ENCODE peak calls at places on chromosomes 4 and X, in five cellular contexts. I is HCT116, E is heart left ventricle, K is breast epithelium, B is endothelial cell of umbilical vein. R is an unnamed sample.

GRCh38 chr4:155271557-155271956 is 63.1 kb downstream of the NPY2R start:
- DNase-seq in I (peak; percentile 18), E (no peak), K (no peak), B (no peak), R (no peak)

GRCh38 chrX:41322821-41323603 is 10.9 kb upstream of the DDX3X start:
- DNase-seq in I (no peak), E (no peak), K (no peak), B (no peak), R (no peak)

GRCh38 chr4:38872620-38873019 is 5.0 kb downstream of the FAM114A1 start:
- DNase-seq in I (no peak), E (no peak), K (no peak), B (no peak), R (no peak)

GRCh38 chr4:52837716-52838558 is 24.2 kb upstream of the RASL11B start:
- DNase-seq in I (no peak), E (peak; percentile 22), K (no peak), B (no peak), R (no peak)

GRCh38 chr4:182143086-182143821 is 99.9 kb upstream of the TENM3 start:
- DNase-seq in I (no peak), E (no peak), K (no peak), B (no peak), R (no peak)

GRCh38 chrX:47637546-47638195 is 7.9 kb upstream of the CFP start:
- DNase-seq in I (no peak), E (peak; percentile 34), K (no peak), B (peak; percentile 86), R (no peak)

GRCh38 chrX:153639177-153640044 is 7.6 kb upstream of the DUSP9 start:
- DNase-seq in I (no peak), E (no peak), K (no peak), B (no peak), R (no peak)

GRCh38 chrX:73683236-73683859 is 120.4 kb downstream of the CHIC1 start:
- DNase-seq in I (no peak), E (no peak), K (no peak), B (no peak), R (no peak)

GRCh38 chrX:680062-680461 is 49.5 kb downstream of the SHOX start:
- DNase-seq in I (no peak), E (no peak), K (no peak), B (no peak), R (no peak)

GRCh38 chr4:51836531-51836930 is 6.4 kb upstream of the DCUN1D4 start:
- DNase-seq in I (no peak), E (no peak), K (no peak), B (no peak), R (no peak)

GRCh38 chrX:115616943-115617563 is 56.1 kb downstream of the PLS3 start:
- DNase-seq in I (peak; percentile 66), E (no peak), K (no peak), B (peak; percentile 49), R (no peak)

GRCh38 chr4:3305610-3306371 is 13.0 kb downstream of the RGS12 start:
- DNase-seq in I (no peak), E (no peak), K (peak; percentile 6), B (peak; percentile 95), R (no peak)

GRCh38 chr4:154822775-154823174 is 41.7 kb downstream of the RBM46 start:
- DNase-seq in I (no peak), E (no peak), K (no peak), B (no peak), R (no peak)

GRCh38 chrX:121858867-121859647 is 811.6 kb downstream of the GLUD2 start:
- DNase-seq in I (no peak), E (no peak), K (no peak), B (no peak), R (no peak)

GRCh38 chr4:89222171-89222570 is 85.4 kb downstream of the GPRIN3 start:
- DNase-seq in I (peak; percentile 7), E (no peak), K (no peak), B (no peak), R (no peak)

GRCh38 chr4:83618991-83619390 is 83.1 kb downstream of the GPAT3 start:
- DNase-seq in I (no peak), E (no peak), K (no peak), B (peak; percentile 26), R (no peak)

GRCh38 chr4:79650794-79651431 is 242.9 kb upstream of the GK2 start:
- DNase-seq in I (no peak), E (no peak), K (no peak), B (peak; percentile 96), R (no peak)

GRCh38 chrX:81229208-81229607 is 27.3 kb downstream of the SH3BGRL start:
- DNase-seq in I (no peak), E (no peak), K (no peak), B (no peak), R (no peak)

GRCh38 chrX:2710041-2710471 is 19.0 kb downstream of the CD99 start:
- DNase-seq in I (peak; percentile 51), E (no peak), K (no peak), B (peak; percentile 85), R (no peak)

GRCh38 chrX:24777660-24778059 is 83.9 kb downstream of the POLA1 start:
- DNase-seq in I (no peak), E (no peak), K (no peak), B (no peak), R (no peak)

GRCh38 chr4:121777625-121778024 is 12.7 kb upstream of the SMIM43 start:
- DNase-seq in I (no peak), E (no peak), K (no peak), B (no peak), R (no peak)

GRCh38 chrX:17535229-17535628 is 160.2 kb downstream of the NHS start:
- DNase-seq in I (peak; percentile 16), E (no peak), K (no peak), B (peak; percentile 49), R (no peak)

GRCh38 chr4:8001564-8002355 is 62.1 kb upstream of the AFAP1 start:
- DNase-seq in I (no peak), E (no peak), K (no peak), B (no peak), R (no peak)

GRCh38 chr4:139015948-139016451 is 419 bp downstream of the NOCT start:
- DNase-seq in I (no peak), E (peak; percentile 36), K (no peak), B (peak; percentile 50), R (no peak)

GRCh38 chr4:139018501-139018900 is 2.9 kb downstream of the NOCT start:
- DNase-seq in I (no peak), E (no peak), K (no peak), B (peak; percentile 23), R (no peak)

GRCh38 chr4:139014391-139015268 is 951 bp upstream of the NOCT start:
- DNase-seq in I (peak; percentile 85), E (peak; percentile 30), K (no peak), B (peak; percentile 98), R (no peak)

GRCh38 chr4:139017861-139018260 is 2.3 kb downstream of the NOCT start:
- DNase-seq in I (no peak), E (no peak), K (no peak), B (no peak), R (no peak)

GRCh38 chr4:139015269-139015947 is at the start of gene NOCT:
- DNase-seq in I (peak; percentile 82), E (peak; percentile 89), K (peak; percentile 88), B (peak; percentile 88), R (peak; percentile 45)
- TF ChIP-seq POLR2A in I (peak; percentile 91), E (peak; percentile 87), K (peak; percentile 51), B (peak; percentile 90), R (peak; percentile 87)

DNA sequence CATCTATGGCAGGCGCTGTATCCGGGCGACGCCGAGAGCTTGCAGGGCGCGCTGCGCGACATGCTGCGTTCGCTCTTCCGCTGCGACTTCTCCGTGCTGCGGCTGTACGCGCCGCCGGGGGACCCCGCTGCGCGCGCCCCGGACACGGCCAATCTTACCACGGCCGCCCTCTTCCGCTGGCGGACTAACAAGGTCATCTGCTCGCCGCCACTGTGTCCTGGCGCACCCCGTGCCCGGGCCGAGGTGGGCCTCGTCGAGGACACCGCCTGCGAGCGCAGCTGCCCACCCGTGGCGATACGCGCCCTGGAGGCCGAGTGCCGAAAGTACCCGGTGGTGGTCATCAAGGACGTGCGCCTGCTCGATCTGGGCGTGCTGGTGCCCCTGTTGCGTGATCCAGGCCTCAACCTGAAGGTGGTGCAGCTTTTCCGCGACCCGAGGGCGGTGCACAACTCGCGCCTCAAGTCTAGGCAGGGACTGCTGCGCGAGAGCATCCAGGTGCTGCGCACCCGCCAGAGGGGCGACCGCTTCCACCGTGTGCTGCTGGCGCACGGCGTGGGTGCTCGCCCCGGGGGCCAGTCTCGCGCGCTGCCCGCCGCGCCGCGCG is 874 bp downstream of the CHST7 start:
- DNase-seq in I (no peak), E (no peak), K (no peak), B (peak; percentile 29), R (no peak)
- TF ChIP-seq POLR2A in I (no peak), E (no peak), K (no peak), B (no peak), R (no peak)

DNA sequence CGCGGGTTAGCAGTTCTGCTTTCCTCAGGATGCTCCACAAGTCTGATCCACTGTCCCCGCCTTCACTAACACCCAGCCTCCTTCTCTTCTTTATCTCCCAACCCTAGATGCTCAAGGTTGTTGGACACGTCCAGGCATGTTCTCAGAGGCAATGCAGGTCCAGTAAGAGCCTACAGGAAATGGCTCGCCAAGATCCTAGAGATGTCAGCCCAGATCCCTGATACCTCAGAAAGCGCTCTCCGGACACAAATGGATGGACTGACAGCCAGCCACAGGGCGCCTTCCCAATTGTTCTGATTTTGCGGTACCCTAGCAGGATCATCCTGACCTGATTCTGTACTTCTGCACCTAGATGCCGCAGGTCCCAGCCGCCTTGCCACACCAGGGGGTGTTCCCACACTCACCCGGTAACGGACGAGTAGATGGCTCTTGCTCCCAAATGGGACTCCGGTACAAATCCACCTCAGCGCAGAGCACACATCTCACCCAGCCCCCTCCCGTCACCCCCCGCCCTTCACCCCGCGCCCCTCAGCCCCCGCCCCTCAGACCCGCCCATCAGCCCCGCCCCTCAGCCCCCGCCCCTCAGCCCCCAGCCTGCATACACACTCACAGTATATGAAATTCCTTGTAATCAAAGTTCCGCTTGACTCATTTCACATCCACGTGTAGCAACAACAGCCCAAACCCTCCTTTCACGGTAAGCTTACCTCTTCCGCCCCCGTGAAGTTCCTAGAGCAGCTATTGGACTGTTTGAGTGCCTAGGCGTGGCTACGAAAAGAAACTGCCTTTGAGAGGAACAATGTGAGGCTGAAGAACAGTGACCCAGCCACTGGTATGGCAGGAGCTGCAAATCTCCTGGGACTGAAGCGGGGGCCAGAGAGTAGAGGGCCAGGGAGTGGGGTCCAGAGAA is at the start of gene EDA2R:
- DNase-seq in I (no peak), E (peak; percentile 18), K (no peak), B (peak; percentile 30), R (no peak)
- TF ChIP-seq POLR2A in I (peak; percentile 42), E (no peak), K (no peak), B (no peak), R (no peak)

DNA sequence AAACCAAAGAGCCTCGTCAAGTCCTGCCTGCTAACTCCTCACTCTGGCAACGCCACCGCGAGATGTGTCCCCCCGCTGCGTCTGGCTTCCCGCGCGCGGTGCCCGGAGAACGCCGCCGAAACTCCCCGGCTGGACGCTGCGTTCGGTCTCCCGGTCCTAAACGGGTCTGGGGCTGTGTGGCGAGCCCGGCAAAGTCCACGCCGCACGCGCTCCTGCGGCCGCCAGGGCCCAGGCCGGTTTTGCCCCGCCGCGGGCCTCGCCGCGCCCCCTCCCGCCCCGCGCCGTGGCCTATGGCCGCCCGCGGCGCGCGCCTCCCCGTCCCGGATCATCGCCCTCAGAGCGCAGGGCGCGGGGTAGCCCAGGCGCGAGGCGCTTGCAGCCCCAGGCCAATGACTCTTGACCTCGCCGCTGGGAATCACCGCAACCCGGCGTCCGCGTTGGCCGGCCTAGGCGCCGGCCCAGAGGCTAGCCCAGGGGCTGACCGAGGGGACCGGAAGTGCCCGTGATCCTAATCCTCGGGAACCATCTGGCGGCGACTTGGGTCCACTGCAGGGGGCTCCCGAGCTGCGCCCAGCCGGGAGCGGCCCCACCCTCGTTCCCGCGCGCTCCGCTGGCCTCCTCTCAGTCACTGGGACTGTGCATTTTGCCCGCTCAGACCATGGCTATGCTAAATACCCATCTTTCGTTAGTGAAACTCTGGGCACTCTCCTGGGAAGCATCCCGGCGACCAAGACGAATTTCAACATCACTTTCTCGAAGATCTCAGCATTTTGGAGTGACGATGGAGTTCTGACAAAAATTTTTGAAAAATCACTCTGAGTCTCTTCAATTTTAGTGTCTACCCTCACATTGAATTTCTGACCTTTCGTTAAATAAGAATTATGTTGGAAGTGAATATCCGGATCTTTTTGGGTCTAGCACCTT is at the start of gene AADAT:
- DNase-seq in I (peak; percentile 73), E (peak; percentile 75), K (no peak), B (peak; percentile 44), R (no peak)
- TF ChIP-seq POLR2A in I (peak; percentile 29), E (no peak), K (no peak), B (no peak), R (no peak)

R was measured in esophagus squamous epithelium.